ENCODE peak calls at places on chromosomes 4 and X, in nine cellular contexts. Y is iris pigment epithelial cell, Q is GM12878, X is fibroblast of the aortic adventitia, D is RKO, H is NCI-H748 treated with DMSO at 0.1 percent for 48 hours, F is stomach, W is NCI-H2081, R is GDM1. S is an unnamed sample.

GRCh38 chrX:53421772-53422090 is 723 bp downstream of the SMC1A start:
- DNase-seq in Y (no peak), Q (no peak), X (no peak), D (no peak), H (peak), F (no peak), W (no peak), R (no peak), S (no peak)

GRCh38 chrX:154742623-154743022 is 8.3 kb downstream of the GAB3 start:
- DNase-seq in Y (no peak), Q (no peak), X (no peak), D (no peak), H (no peak), F (no peak), W (no peak), R (no peak), S (no peak)

GRCh38 chr4:80196259-80197131 is 808 bp upstream of the PRDM8 start:
- DNase-seq in Y (no peak), Q (no peak), X (no peak), D (no peak), H (peak), F (no peak), W (no peak), R (no peak), S (no peak)

GRCh38 chr4:121784401-121784800 is 16.7 kb upstream of the EXOSC9 start:
- DNase-seq in Y (peak), Q (no peak), X (no peak), D (no peak), H (no peak), F (no peak), W (no peak), R (no peak), S (no peak)

GRCh38 chr4:97317691-97318090 is 825.6 kb downstream of the STPG2 start:
- DNase-seq in Y (no peak), Q (no peak), X (no peak), D (no peak), H (peak), F (no peak), W (no peak), R (no peak), S (no peak)

GRCh38 chr4:105620640-105621323 is 68.4 kb downstream of the ARHGEF38 start:
- DNase-seq in Y (peak), Q (no peak), X (peak), D (peak), H (no peak), F (no peak), W (no peak), R (no peak), S (no peak)

GRCh38 chrX:107787827-107788226 is 10.3 kb downstream of the NCBP2L start:
- DNase-seq in Y (peak), Q (no peak), X (peak), D (no peak), H (no peak), F (no peak), W (no peak), R (no peak), S (no peak)

GRCh38 chr4:184598753-184599491 is 50.3 kb downstream of the CASP3 start:
- DNase-seq in Y (peak), Q (no peak), X (peak), D (no peak), H (no peak), F (peak), W (no peak), R (no peak), S (no peak)

GRCh38 chr4:51894246-51894645 is 51.3 kb downstream of the DCUN1D4 start:
- DNase-seq in Y (peak), Q (no peak), X (peak), D (no peak), H (no peak), F (no peak), W (no peak), R (no peak), S (no peak)

GRCh38 chrX:80808854-80809493 is 703 bp downstream of the BRWD3 start:
- DNase-seq in Y (peak), Q (no peak), X (no peak), D (peak), H (peak), F (no peak), W (no peak), R (no peak), S (no peak)

GRCh38 chr4:168437192-168437938 is 42.9 kb downstream of the DDX60L start:
- DNase-seq in Y (no peak), Q (no peak), X (no peak), D (peak), H (no peak), F (no peak), W (no peak), R (no peak), S (no peak)

GRCh38 chr4:138188406-138189084 is 53.6 kb downstream of the SLC7A11 start:
- DNase-seq in Y (no peak), Q (no peak), X (no peak), D (no peak), H (no peak), F (no peak), W (no peak), R (no peak), S (no peak)

GRCh38 chrX:39439910-39440733 is 638.9 kb downstream of the MID1IP1 start:
- DNase-seq in Y (no peak), Q (peak), X (no peak), D (no peak), H (no peak), F (no peak), W (no peak), R (no peak), S (peak)

GRCh38 chrX:39779952-39780783 is 317.6 kb downstream of the BCOR start:
- DNase-seq in Y (no peak), Q (no peak), X (no peak), D (no peak), H (no peak), F (no peak), W (no peak), R (no peak), S (no peak)

GRCh38 chr4:145153904-145154298 is 26.5 kb downstream of the OTUD4 start:
- DNase-seq in Y (no peak), Q (no peak), X (no peak), D (no peak), H (no peak), F (no peak), W (no peak), R (no peak), S (no peak)

GRCh38 chrX:130296743-130297142 is 28.0 kb upstream of the ZNF280C start:
- DNase-seq in Y (peak), Q (no peak), X (no peak), D (no peak), H (no peak), F (no peak), W (no peak), R (no peak), S (no peak)

GRCh38 chr4:152011469-152011868 is 250.7 kb upstream of the GATB start:
- DNase-seq in Y (no peak), Q (no peak), X (no peak), D (no peak), H (no peak), F (no peak), W (no peak), R (no peak), S (no peak)

GRCh38 chr4:107823870-107824366 is 814 bp upstream of the SGMS2 start:
- DNase-seq in Y (no peak), Q (no peak), X (no peak), D (peak), H (no peak), F (no peak), W (no peak), R (no peak), S (no peak)

GRCh38 chr4:95571577-95571976 is 22.8 kb upstream of the UNC5C start:
- DNase-seq in Y (no peak), Q (no peak), X (no peak), D (no peak), H (no peak), F (no peak), W (no peak), R (no peak), S (no peak)

GRCh38 chrX:97039363-97040029 is 155.8 kb downstream of the RPA4 start:
- DNase-seq in Y (peak), Q (peak), X (peak), D (no peak), H (no peak), F (peak), W (no peak), R (no peak), S (peak)

GRCh38 chr4:48681856-48682255 is 98.2 kb downstream of the FRYL start:
- DNase-seq in Y (peak), Q (peak), X (peak), D (peak), H (no peak), F (no peak), W (no peak), R (no peak), S (peak)

GRCh38 chr4:13522282-13523104 is 21.8 kb downstream of the NKX3-2 start:
- DNase-seq in Y (no peak), Q (no peak), X (no peak), D (no peak), H (no peak), F (no peak), W (no peak), R (no peak), S (no peak)

GRCh38 chrX:16002185-16002584 is 121.2 kb upstream of the GRPR start:
- DNase-seq in Y (peak), Q (no peak), X (peak), D (peak), H (no peak), F (no peak), W (no peak), R (no peak), S (no peak)

GRCh38 chr4:2995546-2996265 is 32.3 kb downstream of the GRK4 start:
- DNase-seq in Y (no peak), Q (no peak), X (peak), D (no peak), H (no peak), F (no peak), W (no peak), R (no peak), S (no peak)

GRCh38 chr4:95181446-95182306 is 367.1 kb downstream of the UNC5C start:
- DNase-seq in Y (peak), Q (no peak), X (no peak), D (peak), H (peak), F (no peak), W (no peak), R (no peak), S (no peak)

GRCh38 chr4:12499693-12500092 is 984.4 kb downstream of the RAB28 start:
- DNase-seq in Y (no peak), Q (no peak), X (no peak), D (no peak), H (no peak), F (no peak), W (no peak), R (no peak), S (no peak)

GRCh38 chr4:73178389-73178788 is 80.2 kb downstream of the ANKRD17 start:
- DNase-seq in Y (no peak), Q (no peak), X (no peak), D (no peak), H (no peak), F (no peak), W (no peak), R (no peak), S (no peak)

GRCh38 chr4:109998867-109999303 is 86.2 kb downstream of the EGF start:
- DNase-seq in Y (peak), Q (peak), X (peak), D (peak), H (peak), F (no peak), W (peak), R (peak), S (peak)

GRCh38 chr4:169110633-169111032 is 100.6 kb upstream of the CBR4 start:
- DNase-seq in Y (peak), Q (no peak), X (no peak), D (no peak), H (no peak), F (no peak), W (no peak), R (no peak), S (no peak)

GRCh38 chrX:95076449-95076848 is 1402.4 kb downstream of the FAM133A start:
- DNase-seq in Y (peak), Q (no peak), X (peak), D (peak), H (peak), F (no peak), W (peak), R (no peak), S (no peak)

GRCh38 chrX:38654302-38654701 is 93.0 kb downstream of the TSPAN7 start:
- DNase-seq in Y (peak), Q (no peak), X (peak), D (peak), H (no peak), F (no peak), W (peak), R (no peak), S (no peak)

GRCh38 chr4:147518086-147518485 is 37.2 kb downstream of the EDNRA start:
- DNase-seq in Y (no peak), Q (no peak), X (peak), D (no peak), H (no peak), F (no peak), W (no peak), R (no peak), S (no peak)

GRCh38 chr4:85837334-85837733 is 362.4 kb downstream of the ARHGAP24 start:
- DNase-seq in Y (peak), Q (no peak), X (no peak), D (no peak), H (no peak), F (no peak), W (no peak), R (no peak), S (no peak)

GRCh38 chr4:45350438-45350837 is 624.1 kb upstream of the GNPDA2 start:
- DNase-seq in Y (peak), Q (peak), X (peak), D (peak), H (no peak), F (no peak), W (no peak), R (no peak), S (no peak)

GRCh38 chr4:7379161-7379560 is 55.6 kb downstream of the PSAPL1 start:
- DNase-seq in Y (no peak), Q (no peak), X (no peak), D (no peak), H (no peak), F (no peak), W (no peak), R (no peak), S (no peak)

GRCh38 chr4:1992468-1993168 is 16.2 kb downstream of the NELFA start:
- DNase-seq in Y (no peak), Q (no peak), X (peak), D (no peak), H (no peak), F (no peak), W (no peak), R (no peak), S (no peak)

GRCh38 chr4:69092980-69093568 is 3.2 kb upstream of the UGT2B7 start:
- DNase-seq in Y (no peak), Q (no peak), X (peak), D (no peak), H (no peak), F (no peak), W (no peak), R (no peak), S (no peak)

GRCh38 chrX:1147641-1148515 is 64.6 kb downstream of the CRLF2 start:
- DNase-seq in Y (no peak), Q (no peak), X (no peak), D (no peak), H (no peak), F (no peak), W (no peak), R (no peak), S (no peak)

GRCh38 chrX:134396174-134396573 is 63.8 kb upstream of the HPRT1 start:
- DNase-seq in Y (peak), Q (no peak), X (peak), D (peak), H (peak), F (no peak), W (no peak), R (no peak), S (no peak)

GRCh38 chr4:156972370-156972980 is 876 bp upstream of the PDGFC start:
- DNase-seq in Y (peak), Q (no peak), X (no peak), D (no peak), H (no peak), F (no peak), W (no peak), R (no peak), S (no peak)

S was measured in GM12864.